ENCODE peak calls at places on chromosomes 7 and 10, in five cellular contexts. One of them, this sample, is unnamed.

GRCh38 chr7:128017880-128018845 is 13.1 kb downstream of the LRRC4 start:
- DNase-seq in activated CD8-positive, alpha-beta memory T cell treated with anti-CD3 and anti-CD28 coated beads for 1 hour: no peak
- DNase-seq in AG08396: no peak
- DNase-seq in stomach: peak; percentile 64
- DNase-seq in activated CD4-positive, alpha-beta T cell treated with anti-CD3 and anti-CD28 coated beads, Interleukin-2, amount 10 ng/mL, durations not matched to agents 7 days and 5 days: no peak
- DNase-seq in this sample: no peak

GRCh38 chr7:78151229-78151628 is 352.7 kb downstream of the PHTF2 start:
- DNase-seq in activated CD8-positive, alpha-beta memory T cell treated with anti-CD3 and anti-CD28 coated beads for 1 hour: no peak
- DNase-seq in AG08396: peak; percentile 27
- DNase-seq in stomach: no peak
- DNase-seq in activated CD4-positive, alpha-beta T cell treated with anti-CD3 and anti-CD28 coated beads, Interleukin-2, amount 10 ng/mL, durations not matched to agents 7 days and 5 days: no peak
- DNase-seq in this sample: peak; percentile 61

GRCh38 chr7:12093365-12093764 is 117.7 kb upstream of the TMEM106B start:
- DNase-seq in activated CD8-positive, alpha-beta memory T cell treated with anti-CD3 and anti-CD28 coated beads for 1 hour: no peak
- DNase-seq in AG08396: no peak
- DNase-seq in stomach: no peak
- DNase-seq in activated CD4-positive, alpha-beta T cell treated with anti-CD3 and anti-CD28 coated beads, Interleukin-2, amount 10 ng/mL, durations not matched to agents 7 days and 5 days: no peak
- DNase-seq in this sample: no peak

GRCh38 chr10:132200344-132201110 is 13.8 kb downstream of the DPYSL4 start:
- DNase-seq in activated CD8-positive, alpha-beta memory T cell treated with anti-CD3 and anti-CD28 coated beads for 1 hour: no peak
- DNase-seq in AG08396: no peak
- DNase-seq in stomach: no peak
- DNase-seq in activated CD4-positive, alpha-beta T cell treated with anti-CD3 and anti-CD28 coated beads, Interleukin-2, amount 10 ng/mL, durations not matched to agents 7 days and 5 days: no peak
- DNase-seq in this sample: no peak

GRCh38 chr7:518630-519428 is 817 bp downstream of the PDGFA start:
- DNase-seq in activated CD8-positive, alpha-beta memory T cell treated with anti-CD3 and anti-CD28 coated beads for 1 hour: no peak
- DNase-seq in AG08396: peak; percentile 82
- DNase-seq in stomach: peak; percentile 89
- DNase-seq in activated CD4-positive, alpha-beta T cell treated with anti-CD3 and anti-CD28 coated beads, Interleukin-2, amount 10 ng/mL, durations not matched to agents 7 days and 5 days: peak; percentile 36
- DNase-seq in this sample: peak; percentile 69

GRCh38 chr10:83991986-83992753 is 147.1 kb upstream of the GHITM start:
- DNase-seq in activated CD8-positive, alpha-beta memory T cell treated with anti-CD3 and anti-CD28 coated beads for 1 hour: no peak
- DNase-seq in AG08396: no peak
- DNase-seq in stomach: no peak
- DNase-seq in activated CD4-positive, alpha-beta T cell treated with anti-CD3 and anti-CD28 coated beads, Interleukin-2, amount 10 ng/mL, durations not matched to agents 7 days and 5 days: peak; percentile 15
- DNase-seq in this sample: no peak

GRCh38 chr7:35848728-35849127 is 47.9 kb downstream of the SEPTIN7 start:
- DNase-seq in activated CD8-positive, alpha-beta memory T cell treated with anti-CD3 and anti-CD28 coated beads for 1 hour: no peak
- DNase-seq in AG08396: no peak
- DNase-seq in stomach: no peak
- DNase-seq in activated CD4-positive, alpha-beta T cell treated with anti-CD3 and anti-CD28 coated beads, Interleukin-2, amount 10 ng/mL, durations not matched to agents 7 days and 5 days: no peak
- DNase-seq in this sample: no peak

GRCh38 chr7:52639981-52640380 is 395.5 kb upstream of the POM121L12 start:
- DNase-seq in activated CD8-positive, alpha-beta memory T cell treated with anti-CD3 and anti-CD28 coated beads for 1 hour: no peak
- DNase-seq in AG08396: no peak
- DNase-seq in stomach: no peak
- DNase-seq in activated CD4-positive, alpha-beta T cell treated with anti-CD3 and anti-CD28 coated beads, Interleukin-2, amount 10 ng/mL, durations not matched to agents 7 days and 5 days: no peak
- DNase-seq in this sample: no peak

GRCh38 chr7:139035588-139036353 is at the start of gene ZC3HAV1L:
- DNase-seq in activated CD8-positive, alpha-beta memory T cell treated with anti-CD3 and anti-CD28 coated beads for 1 hour: peak; percentile 8
- DNase-seq in AG08396: peak; percentile 90
- DNase-seq in stomach: peak; percentile 60
- DNase-seq in activated CD4-positive, alpha-beta T cell treated with anti-CD3 and anti-CD28 coated beads, Interleukin-2, amount 10 ng/mL, durations not matched to agents 7 days and 5 days: peak; percentile 58
- DNase-seq in this sample: peak; percentile 95

GRCh38 chr7:46859963-46860475 is 721.9 kb downstream of the TNS3 start:
- DNase-seq in activated CD8-positive, alpha-beta memory T cell treated with anti-CD3 and anti-CD28 coated beads for 1 hour: no peak
- DNase-seq in AG08396: no peak
- DNase-seq in stomach: no peak
- DNase-seq in activated CD4-positive, alpha-beta T cell treated with anti-CD3 and anti-CD28 coated beads, Interleukin-2, amount 10 ng/mL, durations not matched to agents 7 days and 5 days: no peak
- DNase-seq in this sample: peak; percentile 73

GRCh38 chr10:117477961-117478670 is 64.4 kb upstream of the EMX2 start:
- DNase-seq in activated CD8-positive, alpha-beta memory T cell treated with anti-CD3 and anti-CD28 coated beads for 1 hour: no peak
- DNase-seq in AG08396: no peak
- DNase-seq in stomach: no peak
- DNase-seq in activated CD4-positive, alpha-beta T cell treated with anti-CD3 and anti-CD28 coated beads, Interleukin-2, amount 10 ng/mL, durations not matched to agents 7 days and 5 days: no peak
- DNase-seq in this sample: peak; percentile 83

GRCh38 chr7:55019329-55019690 is 493 bp downstream of the EGFR start:
- DNase-seq in activated CD8-positive, alpha-beta memory T cell treated with anti-CD3 and anti-CD28 coated beads for 1 hour: no peak
- DNase-seq in AG08396: peak; percentile 75
- DNase-seq in stomach: peak; percentile 78
- DNase-seq in activated CD4-positive, alpha-beta T cell treated with anti-CD3 and anti-CD28 coated beads, Interleukin-2, amount 10 ng/mL, durations not matched to agents 7 days and 5 days: no peak
- DNase-seq in this sample: peak; percentile 69

GRCh38 chr10:132518572-132519381 is 18.8 kb upstream of the INPP5A start:
- DNase-seq in activated CD8-positive, alpha-beta memory T cell treated with anti-CD3 and anti-CD28 coated beads for 1 hour: no peak
- DNase-seq in AG08396: no peak
- DNase-seq in stomach: peak; percentile 92
- DNase-seq in activated CD4-positive, alpha-beta T cell treated with anti-CD3 and anti-CD28 coated beads, Interleukin-2, amount 10 ng/mL, durations not matched to agents 7 days and 5 days: no peak
- DNase-seq in this sample: no peak

GRCh38 chr7:139914306-139914747 is 85.3 kb downstream of the TBXAS1 start:
- DNase-seq in activated CD8-positive, alpha-beta memory T cell treated with anti-CD3 and anti-CD28 coated beads for 1 hour: no peak
- DNase-seq in AG08396: peak; percentile 40
- DNase-seq in stomach: no peak
- DNase-seq in activated CD4-positive, alpha-beta T cell treated with anti-CD3 and anti-CD28 coated beads, Interleukin-2, amount 10 ng/mL, durations not matched to agents 7 days and 5 days: no peak
- DNase-seq in this sample: no peak

GRCh38 chr10:110357252-110357780 is 52.6 kb upstream of the SMNDC1 start:
- DNase-seq in activated CD8-positive, alpha-beta memory T cell treated with anti-CD3 and anti-CD28 coated beads for 1 hour: peak; percentile 8
- DNase-seq in AG08396: peak; percentile 85
- DNase-seq in stomach: no peak
- DNase-seq in activated CD4-positive, alpha-beta T cell treated with anti-CD3 and anti-CD28 coated beads, Interleukin-2, amount 10 ng/mL, durations not matched to agents 7 days and 5 days: peak; percentile 33
- DNase-seq in this sample: peak; percentile 92

GRCh38 chr7:120059641-120060040 is 213.3 kb upstream of the KCND2 start:
- DNase-seq in activated CD8-positive, alpha-beta memory T cell treated with anti-CD3 and anti-CD28 coated beads for 1 hour: no peak
- DNase-seq in AG08396: no peak
- DNase-seq in stomach: no peak
- DNase-seq in activated CD4-positive, alpha-beta T cell treated with anti-CD3 and anti-CD28 coated beads, Interleukin-2, amount 10 ng/mL, durations not matched to agents 7 days and 5 days: no peak
- DNase-seq in this sample: no peak

GRCh38 chr10:61628199-61628874 is 34.4 kb upstream of the CABCOCO1 start:
- DNase-seq in activated CD8-positive, alpha-beta memory T cell treated with anti-CD3 and anti-CD28 coated beads for 1 hour: no peak
- DNase-seq in AG08396: no peak
- DNase-seq in stomach: no peak
- DNase-seq in activated CD4-positive, alpha-beta T cell treated with anti-CD3 and anti-CD28 coated beads, Interleukin-2, amount 10 ng/mL, durations not matched to agents 7 days and 5 days: no peak
- DNase-seq in this sample: peak; percentile 22

GRCh38 chr10:18157909-18158308 is 17.7 kb downstream of the CACNB2 start:
- DNase-seq in activated CD8-positive, alpha-beta memory T cell treated with anti-CD3 and anti-CD28 coated beads for 1 hour: no peak
- DNase-seq in AG08396: peak; percentile 37
- DNase-seq in stomach: no peak
- DNase-seq in activated CD4-positive, alpha-beta T cell treated with anti-CD3 and anti-CD28 coated beads, Interleukin-2, amount 10 ng/mL, durations not matched to agents 7 days and 5 days: no peak
- DNase-seq in this sample: peak; percentile 54

GRCh38 chr7:89607797-89608196 is 546.5 kb upstream of the STEAP1 start:
- DNase-seq in activated CD8-positive, alpha-beta memory T cell treated with anti-CD3 and anti-CD28 coated beads for 1 hour: no peak
- DNase-seq in AG08396: no peak
- DNase-seq in stomach: no peak
- DNase-seq in activated CD4-positive, alpha-beta T cell treated with anti-CD3 and anti-CD28 coated beads, Interleukin-2, amount 10 ng/mL, durations not matched to agents 7 days and 5 days: peak; percentile 72
- DNase-seq in this sample: no peak

GRCh38 chr10:53010362-53010907 is 237.9 kb upstream of the MBL2 start:
- DNase-seq in activated CD8-positive, alpha-beta memory T cell treated with anti-CD3 and anti-CD28 coated beads for 1 hour: no peak
- DNase-seq in AG08396: no peak
- DNase-seq in stomach: no peak
- DNase-seq in activated CD4-positive, alpha-beta T cell treated with anti-CD3 and anti-CD28 coated beads, Interleukin-2, amount 10 ng/mL, durations not matched to agents 7 days and 5 days: no peak
- DNase-seq in this sample: no peak

GRCh38 chr7:106657085-106657991 is 3.6 kb downstream of the CCDC71L start:
- DNase-seq in activated CD8-positive, alpha-beta memory T cell treated with anti-CD3 and anti-CD28 coated beads for 1 hour: no peak
- DNase-seq in AG08396: peak; percentile 17
- DNase-seq in stomach: no peak
- DNase-seq in activated CD4-positive, alpha-beta T cell treated with anti-CD3 and anti-CD28 coated beads, Interleukin-2, amount 10 ng/mL, durations not matched to agents 7 days and 5 days: no peak
- DNase-seq in this sample: no peak

GRCh38 chr7:16399916-16400895 is 21.1 kb downstream of the CRPPA start:
- DNase-seq in activated CD8-positive, alpha-beta memory T cell treated with anti-CD3 and anti-CD28 coated beads for 1 hour: no peak
- DNase-seq in AG08396: no peak
- DNase-seq in stomach: no peak
- DNase-seq in activated CD4-positive, alpha-beta T cell treated with anti-CD3 and anti-CD28 coated beads, Interleukin-2, amount 10 ng/mL, durations not matched to agents 7 days and 5 days: no peak
- DNase-seq in this sample: no peak

GRCh38 chr7:44117801-44118429 is 5.4 kb downstream of the POLD2 start:
- DNase-seq in activated CD8-positive, alpha-beta memory T cell treated with anti-CD3 and anti-CD28 coated beads for 1 hour: no peak
- DNase-seq in AG08396: no peak
- DNase-seq in stomach: no peak
- DNase-seq in activated CD4-positive, alpha-beta T cell treated with anti-CD3 and anti-CD28 coated beads, Interleukin-2, amount 10 ng/mL, durations not matched to agents 7 days and 5 days: no peak
- DNase-seq in this sample: no peak

GRCh38 chr10:70784476-70784875 is 701 bp downstream of the TBATA start:
- DNase-seq in activated CD8-positive, alpha-beta memory T cell treated with anti-CD3 and anti-CD28 coated beads for 1 hour: no peak
- DNase-seq in AG08396: no peak
- DNase-seq in stomach: no peak
- DNase-seq in activated CD4-positive, alpha-beta T cell treated with anti-CD3 and anti-CD28 coated beads, Interleukin-2, amount 10 ng/mL, durations not matched to agents 7 days and 5 days: no peak
- DNase-seq in this sample: no peak

GRCh38 chr7:29278362-29279070 is 83.9 kb downstream of the CHN2 start:
- DNase-seq in activated CD8-positive, alpha-beta memory T cell treated with anti-CD3 and anti-CD28 coated beads for 1 hour: no peak
- DNase-seq in AG08396: no peak
- DNase-seq in stomach: no peak
- DNase-seq in activated CD4-positive, alpha-beta T cell treated with anti-CD3 and anti-CD28 coated beads, Interleukin-2, amount 10 ng/mL, durations not matched to agents 7 days and 5 days: no peak
- DNase-seq in this sample: no peak

GRCh38 chr10:117399341-117400196 is 24.3 kb upstream of the PDZD8 start:
- DNase-seq in activated CD8-positive, alpha-beta memory T cell treated with anti-CD3 and anti-CD28 coated beads for 1 hour: no peak
- DNase-seq in AG08396: no peak
- DNase-seq in stomach: no peak
- DNase-seq in activated CD4-positive, alpha-beta T cell treated with anti-CD3 and anti-CD28 coated beads, Interleukin-2, amount 10 ng/mL, durations not matched to agents 7 days and 5 days: no peak
- DNase-seq in this sample: no peak

GRCh38 chr10:61774031-61774430 is 111.3 kb downstream of the CABCOCO1 start:
- DNase-seq in activated CD8-positive, alpha-beta memory T cell treated with anti-CD3 and anti-CD28 coated beads for 1 hour: no peak
- DNase-seq in AG08396: no peak
- DNase-seq in stomach: no peak
- DNase-seq in activated CD4-positive, alpha-beta T cell treated with anti-CD3 and anti-CD28 coated beads, Interleukin-2, amount 10 ng/mL, durations not matched to agents 7 days and 5 days: no peak
- DNase-seq in this sample: no peak

GRCh38 chr7:74012842-74013249 is 15.1 kb upstream of the ELN start:
- DNase-seq in activated CD8-positive, alpha-beta memory T cell treated with anti-CD3 and anti-CD28 coated beads for 1 hour: no peak
- DNase-seq in AG08396: no peak
- DNase-seq in stomach: no peak
- DNase-seq in activated CD4-positive, alpha-beta T cell treated with anti-CD3 and anti-CD28 coated beads, Interleukin-2, amount 10 ng/mL, durations not matched to agents 7 days and 5 days: no peak
- DNase-seq in this sample: no peak

GRCh38 chr7:24290004-24290641 is 6.1 kb downstream of the NPY start:
- DNase-seq in activated CD8-positive, alpha-beta memory T cell treated with anti-CD3 and anti-CD28 coated beads for 1 hour: no peak
- DNase-seq in AG08396: peak; percentile 26
- DNase-seq in stomach: no peak
- DNase-seq in activated CD4-positive, alpha-beta T cell treated with anti-CD3 and anti-CD28 coated beads, Interleukin-2, amount 10 ng/mL, durations not matched to agents 7 days and 5 days: peak; percentile 52
- DNase-seq in this sample: peak; percentile 14

GRCh38 chr7:145169908-145170307 is 334.1 kb upstream of the TPK1 start:
- DNase-seq in activated CD8-positive, alpha-beta memory T cell treated with anti-CD3 and anti-CD28 coated beads for 1 hour: no peak
- DNase-seq in AG08396: no peak
- DNase-seq in stomach: no peak
- DNase-seq in activated CD4-positive, alpha-beta T cell treated with anti-CD3 and anti-CD28 coated beads, Interleukin-2, amount 10 ng/mL, durations not matched to agents 7 days and 5 days: no peak
- DNase-seq in this sample: no peak

GRCh38 chr10:101388671-101389276 is 34.8 kb downstream of the BTRC start:
- DNase-seq in activated CD8-positive, alpha-beta memory T cell treated with anti-CD3 and anti-CD28 coated beads for 1 hour: no peak
- DNase-seq in AG08396: no peak
- DNase-seq in stomach: no peak
- DNase-seq in activated CD4-positive, alpha-beta T cell treated with anti-CD3 and anti-CD28 coated beads, Interleukin-2, amount 10 ng/mL, durations not matched to agents 7 days and 5 days: no peak
- DNase-seq in this sample: no peak

GRCh38 chr10:50882540-50882983 is 2.9 kb downstream of the A1CF start:
- DNase-seq in activated CD8-positive, alpha-beta memory T cell treated with anti-CD3 and anti-CD28 coated beads for 1 hour: no peak
- DNase-seq in AG08396: no peak
- DNase-seq in stomach: no peak
- DNase-seq in activated CD4-positive, alpha-beta T cell treated with anti-CD3 and anti-CD28 coated beads, Interleukin-2, amount 10 ng/mL, durations not matched to agents 7 days and 5 days: no peak
- DNase-seq in this sample: no peak

GRCh38 chr7:148915211-148915610 is 31.1 kb upstream of the EZH2 start:
- DNase-seq in activated CD8-positive, alpha-beta memory T cell treated with anti-CD3 and anti-CD28 coated beads for 1 hour: no peak
- DNase-seq in AG08396: no peak
- DNase-seq in stomach: no peak
- DNase-seq in activated CD4-positive, alpha-beta T cell treated with anti-CD3 and anti-CD28 coated beads, Interleukin-2, amount 10 ng/mL, durations not matched to agents 7 days and 5 days: no peak
- DNase-seq in this sample: no peak

GRCh38 chr7:151745706-151746105 is 131.2 kb downstream of the PRKAG2 start:
- DNase-seq in activated CD8-positive, alpha-beta memory T cell treated with anti-CD3 and anti-CD28 coated beads for 1 hour: no peak
- DNase-seq in AG08396: no peak
- DNase-seq in stomach: no peak
- DNase-seq in activated CD4-positive, alpha-beta T cell treated with anti-CD3 and anti-CD28 coated beads, Interleukin-2, amount 10 ng/mL, durations not matched to agents 7 days and 5 days: no peak
- DNase-seq in this sample: no peak